ENCODE peak calls at places on chromosomes 2 and 18, in five cellular contexts. E is IMR-90, J is neuronal stem cell, R is thoracic aorta, U is psoas muscle. N is an unnamed sample.

GRCh38 chr2:215036314-215036713 is 102.1 kb downstream of the ABCA12 start:
- DNase-seq in E (no peak), J (no peak), U (no peak), R (no peak), N (no peak)

GRCh38 chr18:36871801-36872200 is 42.9 kb downstream of the KIAA1328 start:
- DNase-seq in E (no peak), R (no peak), J (no peak), U (no peak), N (no peak)

GRCh38 chr18:43714346-43715010 is 437.2 kb upstream of the SYT4 start:
- DNase-seq in R (no peak), E (no peak), J (no peak), U (no peak), N (no peak)

GRCh38 chr2:43518182-43518581 is 77.7 kb downstream of the THADA start:
- DNase-seq in J (no peak), U (no peak), E (peak; percentile 42), R (no peak), N (no peak)

GRCh38 chr2:42048318-42049251 is 764 bp downstream of the PKDCC start:
- DNase-seq in E (peak; percentile 45), U (peak; percentile 31), R (no peak), J (no peak), N (peak; percentile 55)

GRCh38 chr2:75605770-75606535 is 40.6 kb upstream of the MRPL19 start:
- DNase-seq in R (no peak), J (no peak), U (no peak), E (peak; percentile 97), N (no peak)

GRCh38 chr2:139885921-139886498 is 1105.8 kb upstream of the NXPH2 start:
- DNase-seq in E (no peak), J (no peak), R (no peak), U (no peak), N (no peak)

GRCh38 chr2:20093263-20094141 is 42.1 kb upstream of the LAPTM4A start:
- DNase-seq in U (peak; percentile 64), J (no peak), R (no peak), E (peak; percentile 82), N (peak; percentile 77)

DNA sequence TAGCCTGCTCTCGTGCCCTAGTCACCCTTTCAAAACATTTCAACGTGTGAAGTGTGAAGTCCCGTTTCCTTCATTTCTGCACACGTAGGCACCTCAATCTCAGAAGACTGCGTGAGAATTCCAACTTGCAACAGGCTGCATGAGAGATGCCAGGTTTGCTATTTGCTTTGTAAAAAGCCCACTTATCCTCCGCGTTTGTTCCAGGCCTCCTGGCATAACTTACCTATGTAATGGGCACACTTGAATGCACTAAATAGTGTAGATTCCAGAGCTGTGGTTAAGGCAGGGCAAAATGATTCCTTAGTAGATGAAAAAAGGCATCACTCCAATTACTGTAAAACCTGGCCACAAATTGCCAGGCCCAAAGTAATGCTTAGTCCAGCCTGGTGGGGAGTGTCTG is 179.6 kb downstream of the INO80D start:
- DNase-seq in J (no peak), U (no peak), R (no peak), E (no peak), N (no peak)
- H3K4me1 ChIP-seq in J (peaks cover 2% of the 10 kb centered on the region), U (no peaks in the 10 kb centered on the region), R (no peaks in the 10 kb centered on the region), E (peaks cover 4% of the 10 kb centered on the region), N (peaks cover 28% of the 10 kb centered on the region)

GRCh38 chr2:30221531-30221930 is 9.8 kb upstream of the LBH start:
- DNase-seq in E (no peak), R (no peak), U (no peak), J (no peak), N (no peak)
- H3K4me1 ChIP-seq in E (peaks cover 9% of the 10 kb centered on the region), R (peaks cover 46% of the 10 kb centered on the region), U (peaks cover 26% of the 10 kb centered on the region), J (peaks cover 15% of the 10 kb centered on the region), N (peaks cover 15% of the 10 kb centered on the region)

DNA sequence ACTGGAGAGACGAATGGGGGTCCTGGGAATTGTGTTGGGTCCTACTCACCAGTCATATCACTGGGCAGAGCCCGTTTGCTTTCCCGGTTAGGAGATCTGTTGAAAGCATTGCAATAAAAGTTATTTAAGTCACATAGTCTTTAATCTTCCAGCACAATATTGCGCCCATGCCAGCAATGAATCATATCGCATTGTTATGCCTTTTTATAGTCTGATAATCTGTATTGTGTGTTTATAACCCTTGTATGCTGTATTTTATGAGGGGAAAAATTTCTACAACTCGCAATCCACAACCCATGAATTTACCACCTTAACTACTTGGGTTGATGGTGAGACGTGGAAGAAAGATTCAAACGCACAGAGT is 211.9 kb upstream of the SMIM21 start:
- DNase-seq in E (no peak), R (no peak), J (no peak), U (no peak), N (no peak)
- H3K4me1 ChIP-seq in E (no peaks in the 10 kb centered on the region), R (peaks cover 20% of the 10 kb centered on the region), J (peaks cover 7% of the 10 kb centered on the region), U (no peaks in the 10 kb centered on the region), N (no peaks in the 10 kb centered on the region)

GRCh38 chr2:143357956-143358355 is 228.7 kb downstream of the ARHGAP15 start:
- DNase-seq in E (no peak), U (no peak), J (no peak), R (no peak), N (peak; percentile 14)
- H3K4me1 ChIP-seq in E (no peaks in the 10 kb centered on the region), U (no peaks in the 10 kb centered on the region), J (no peaks in the 10 kb centered on the region), R (no peaks in the 10 kb centered on the region), N (no peaks in the 10 kb centered on the region)

GRCh38 chr2:187549951-187550555 is 4.2 kb downstream of the TFPI start:
- DNase-seq in J (no peak), E (no peak), U (no peak), R (no peak), N (no peak)
- H3K4me1 ChIP-seq in J (no peaks in the 10 kb centered on the region), E (peaks cover 5% of the 10 kb centered on the region), U (peaks cover 40% of the 10 kb centered on the region), R (peaks cover 9% of the 10 kb centered on the region), N (peaks cover 61% of the 10 kb centered on the region)

N was measured in SJCRH30.